ENCODE peak calls at places on chromosomes 13 and 19, in four cellular contexts. One of them, this sample, is unnamed.

GRCh38 chr13:29621841-29622240 is 26.4 kb upstream of the SLC7A1 start:
- DNase-seq in Calu3: no peak
- DNase-seq in CD4-positive, alpha-beta T cell: no peak
- DNase-seq in Peyer's patch: no peak
- DNase-seq in this sample: no peak

GRCh38 chr13:85430216-85430615 is 369.0 kb downstream of the SLITRK6 start:
- DNase-seq in Calu3: no peak
- DNase-seq in CD4-positive, alpha-beta T cell: no peak
- DNase-seq in Peyer's patch: no peak
- DNase-seq in this sample: no peak

GRCh38 chr13:99275093-99275469 is 16.9 kb upstream of the GPR18 start:
- DNase-seq in Calu3: no peak
- DNase-seq in CD4-positive, alpha-beta T cell: no peak
- DNase-seq in Peyer's patch: no peak
- DNase-seq in this sample: no peak

GRCh38 chr13:74931698-74932433 is 550.1 kb downstream of the TBC1D4 start:
- DNase-seq in Calu3: no peak
- DNase-seq in CD4-positive, alpha-beta T cell: no peak
- DNase-seq in Peyer's patch: no peak
- DNase-seq in this sample: no peak

GRCh38 chr19:10670187-10670586 is 16.0 kb downstream of the ILF3 start:
- DNase-seq in Calu3: no peak
- DNase-seq in CD4-positive, alpha-beta T cell: no peak
- DNase-seq in Peyer's patch: no peak
- DNase-seq in this sample: no peak

GRCh38 chr13:49497272-49497671 is 1.5 kb downstream of the PHF11 start:
- DNase-seq in Calu3: no peak
- DNase-seq in CD4-positive, alpha-beta T cell: no peak
- DNase-seq in Peyer's patch: no peak
- DNase-seq in this sample: peak; percentile 9

GRCh38 chr13:33799950-33800592 is 17.9 kb upstream of the RFC3 start:
- DNase-seq in Calu3: no peak
- DNase-seq in CD4-positive, alpha-beta T cell: no peak
- DNase-seq in Peyer's patch: no peak
- DNase-seq in this sample: no peak

GRCh38 chr13:42969558-42970172 is 22.4 kb downstream of the EPSTI1 start:
- DNase-seq in Calu3: peak; percentile 82
- DNase-seq in CD4-positive, alpha-beta T cell: peak; percentile 77
- DNase-seq in Peyer's patch: peak; percentile 87
- DNase-seq in this sample: peak; percentile 84

GRCh38 chr13:114017028-114017630 is 43.3 kb upstream of the C13orf46 start:
- DNase-seq in Calu3: no peak
- DNase-seq in CD4-positive, alpha-beta T cell: no peak
- DNase-seq in Peyer's patch: no peak
- DNase-seq in this sample: no peak

GRCh38 chr19:37313335-37313627 is 57.6 kb upstream of the ZNF527 start:
- DNase-seq in Calu3: no peak
- DNase-seq in CD4-positive, alpha-beta T cell: no peak
- DNase-seq in Peyer's patch: no peak
- DNase-seq in this sample: no peak

GRCh38 chr13:46846736-46847135 is 49.8 kb upstream of the ESD start:
- DNase-seq in Calu3: no peak
- DNase-seq in CD4-positive, alpha-beta T cell: no peak
- DNase-seq in Peyer's patch: no peak
- DNase-seq in this sample: no peak

GRCh38 chr13:26758496-26759155 is 2.0 kb downstream of the GPR12 start:
- DNase-seq in Calu3: no peak
- DNase-seq in CD4-positive, alpha-beta T cell: no peak
- DNase-seq in Peyer's patch: no peak
- DNase-seq in this sample: no peak

GRCh38 chr19:44662686-44663085 is 8.6 kb upstream of the CEACAM19 start:
- DNase-seq in Calu3: no peak
- DNase-seq in CD4-positive, alpha-beta T cell: no peak
- DNase-seq in Peyer's patch: no peak
- DNase-seq in this sample: no peak

GRCh38 chr19:12365094-12365371 is 450 bp downstream of the ZNF442 start:
- DNase-seq in Calu3: no peak
- DNase-seq in CD4-positive, alpha-beta T cell: no peak
- DNase-seq in Peyer's patch: no peak
- DNase-seq in this sample: no peak

GRCh38 chr13:42859760-42860159 is 78.4 kb downstream of the FAM216B start:
- DNase-seq in Calu3: no peak
- DNase-seq in CD4-positive, alpha-beta T cell: no peak
- DNase-seq in Peyer's patch: no peak
- DNase-seq in this sample: no peak

GRCh38 chr13:109899748-109900147 is 113.4 kb upstream of the IRS2 start:
- DNase-seq in Calu3: no peak
- DNase-seq in CD4-positive, alpha-beta T cell: no peak
- DNase-seq in Peyer's patch: no peak
- DNase-seq in this sample: no peak

GRCh38 chr13:107866007-107866665 is 349.2 kb downstream of the LIG4 start:
- DNase-seq in Calu3: peak; percentile 6
- DNase-seq in CD4-positive, alpha-beta T cell: no peak
- DNase-seq in Peyer's patch: no peak
- DNase-seq in this sample: no peak

GRCh38 chr13:98945863-98946605 is 31.8 kb downstream of the DOCK9 start:
- DNase-seq in Calu3: no peak
- DNase-seq in CD4-positive, alpha-beta T cell: no peak
- DNase-seq in Peyer's patch: no peak
- DNase-seq in this sample: no peak

GRCh38 chr19:19538767-19539166 is 702 bp downstream of the CILP2 start:
- DNase-seq in Calu3: no peak
- DNase-seq in CD4-positive, alpha-beta T cell: no peak
- DNase-seq in Peyer's patch: no peak
- DNase-seq in this sample: no peak

GRCh38 chr19:35959040-35959967 is 23.1 kb downstream of the LRFN3 start:
- DNase-seq in Calu3: no peak
- DNase-seq in CD4-positive, alpha-beta T cell: peak; percentile 80
- DNase-seq in Peyer's patch: no peak
- DNase-seq in this sample: peak; percentile 80

GRCh38 chr19:36973844-36974195 is 57.7 kb downstream of the ZNF568 start:
- DNase-seq in Calu3: no peak
- DNase-seq in CD4-positive, alpha-beta T cell: no peak
- DNase-seq in Peyer's patch: no peak
- DNase-seq in this sample: no peak

GRCh38 chr13:37747071-37747612 is 122.4 kb downstream of the TRPC4 start:
- DNase-seq in Calu3: peak; percentile 2
- DNase-seq in CD4-positive, alpha-beta T cell: no peak
- DNase-seq in Peyer's patch: no peak
- DNase-seq in this sample: no peak

GRCh38 chr13:48891586-48891985 is 84.1 kb upstream of the FNDC3A start:
- DNase-seq in Calu3: peak; percentile 27
- DNase-seq in CD4-positive, alpha-beta T cell: no peak
- DNase-seq in Peyer's patch: no peak
- DNase-seq in this sample: no peak

GRCh38 chr13:107157272-107157671 is 589.3 kb upstream of the ARGLU1 start:
- DNase-seq in Calu3: no peak
- DNase-seq in CD4-positive, alpha-beta T cell: no peak
- DNase-seq in Peyer's patch: no peak
- DNase-seq in this sample: no peak

GRCh38 chr13:49679244-49679643 is 12.0 kb downstream of the EBPL start:
- DNase-seq in Calu3: peak; percentile 10
- DNase-seq in CD4-positive, alpha-beta T cell: no peak
- DNase-seq in Peyer's patch: no peak
- DNase-seq in this sample: no peak

GRCh38 chr13:33125821-33126570 is 109.8 kb downstream of the KL start:
- DNase-seq in Calu3: peak; percentile 14
- DNase-seq in CD4-positive, alpha-beta T cell: no peak
- DNase-seq in Peyer's patch: peak; percentile 52
- DNase-seq in this sample: no peak

GRCh38 chr13:94708031-94708571 is 4.2 kb downstream of the SOX21 start:
- DNase-seq in Calu3: no peak
- DNase-seq in CD4-positive, alpha-beta T cell: no peak
- DNase-seq in Peyer's patch: no peak
- DNase-seq in this sample: peak; percentile 25

GRCh38 chr13:47216176-47216822 is 319.4 kb upstream of the HTR2A start:
- DNase-seq in Calu3: no peak
- DNase-seq in CD4-positive, alpha-beta T cell: no peak
- DNase-seq in Peyer's patch: no peak
- DNase-seq in this sample: no peak

GRCh38 chr13:86729206-86729605 is 930.0 kb upstream of the SLITRK6 start:
- DNase-seq in Calu3: no peak
- DNase-seq in CD4-positive, alpha-beta T cell: no peak
- DNase-seq in Peyer's patch: no peak
- DNase-seq in this sample: no peak

DNA sequence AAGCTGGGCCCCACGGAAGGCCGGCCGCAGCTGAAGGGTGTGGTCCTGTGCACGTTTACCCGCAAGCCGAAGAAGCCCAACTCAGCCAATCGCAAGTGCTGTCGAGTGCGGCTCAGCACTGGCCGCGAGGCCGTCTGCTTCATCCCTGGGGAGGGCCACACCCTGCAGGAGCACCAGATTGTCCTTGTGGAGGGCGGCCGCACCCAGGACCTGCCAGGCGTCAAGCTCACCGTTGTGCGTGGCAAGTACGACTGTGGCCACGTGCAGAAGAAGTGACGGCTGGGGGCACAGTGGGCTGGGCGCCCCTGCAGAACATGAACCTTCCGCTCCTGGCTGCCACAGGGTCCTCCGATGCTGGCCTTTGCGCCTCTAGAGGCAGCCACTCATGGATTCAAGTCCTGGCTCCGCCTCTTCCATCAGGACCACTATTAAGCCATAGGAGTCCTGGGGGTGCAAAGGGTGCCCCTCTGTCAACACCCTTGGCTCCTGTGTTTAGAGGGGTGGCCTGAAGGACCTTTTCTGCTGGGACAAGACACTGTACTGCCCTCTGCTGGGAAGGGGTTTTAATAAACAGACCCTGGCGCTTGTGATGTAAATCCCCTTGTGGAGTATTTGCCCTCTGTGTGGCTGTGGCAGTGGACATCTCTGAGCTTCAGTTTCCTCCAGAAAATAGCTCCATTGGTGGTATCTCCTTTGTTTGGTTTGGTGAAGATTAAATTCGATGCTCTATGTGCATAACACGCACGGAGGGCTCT is 1.9 kb downstream of the MRPS12 start:
- DNase-seq in Calu3: peak; percentile 46
- DNase-seq in CD4-positive, alpha-beta T cell: no peak
- DNase-seq in Peyer's patch: no peak
- DNase-seq in this sample: peak; percentile 62
- TF ChIP-seq CTCF in Calu3: no peak
- TF ChIP-seq CTCF in CD4-positive, alpha-beta T cell: peak; percentile 41
- TF ChIP-seq CTCF in Peyer's patch: peak; percentile 5
- TF ChIP-seq CTCF in this sample: peak; percentile 47

DNA sequence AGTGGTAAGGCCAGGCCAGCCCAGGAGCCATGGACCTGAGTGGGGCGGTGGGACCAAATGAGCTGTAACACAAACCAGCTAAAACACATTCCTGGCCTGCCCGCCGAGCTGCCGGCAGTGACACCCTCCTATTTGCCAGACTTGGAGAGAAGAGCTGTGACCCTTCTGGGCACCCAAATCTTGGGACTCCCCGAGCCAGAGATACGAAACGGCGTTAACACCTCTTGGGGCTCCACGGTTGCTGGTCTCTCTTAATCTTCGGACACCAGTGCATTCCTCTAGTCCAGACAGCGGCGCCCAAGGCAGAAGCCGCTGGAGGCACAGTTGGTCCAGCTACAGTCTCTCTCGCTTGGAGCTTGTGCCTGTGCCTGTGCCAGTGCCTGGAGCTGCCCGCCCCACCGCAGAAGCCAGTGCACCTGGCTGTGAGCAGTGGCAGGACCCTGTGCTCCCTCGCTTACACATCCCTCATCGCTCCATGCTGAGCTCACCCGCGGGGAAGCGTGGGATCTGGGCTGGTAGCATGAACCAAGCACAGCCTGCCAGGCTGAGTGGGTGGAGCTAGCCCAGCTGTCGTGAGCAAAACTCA is 147.2 kb upstream of the KLHL1 start:
- DNase-seq in Calu3: no peak
- DNase-seq in CD4-positive, alpha-beta T cell: no peak
- DNase-seq in Peyer's patch: no peak
- DNase-seq in this sample: no peak
- TF ChIP-seq CTCF in Calu3: no peak
- TF ChIP-seq CTCF in CD4-positive, alpha-beta T cell: no peak
- TF ChIP-seq CTCF in Peyer's patch: no peak
- TF ChIP-seq CTCF in this sample: no peak

DNA sequence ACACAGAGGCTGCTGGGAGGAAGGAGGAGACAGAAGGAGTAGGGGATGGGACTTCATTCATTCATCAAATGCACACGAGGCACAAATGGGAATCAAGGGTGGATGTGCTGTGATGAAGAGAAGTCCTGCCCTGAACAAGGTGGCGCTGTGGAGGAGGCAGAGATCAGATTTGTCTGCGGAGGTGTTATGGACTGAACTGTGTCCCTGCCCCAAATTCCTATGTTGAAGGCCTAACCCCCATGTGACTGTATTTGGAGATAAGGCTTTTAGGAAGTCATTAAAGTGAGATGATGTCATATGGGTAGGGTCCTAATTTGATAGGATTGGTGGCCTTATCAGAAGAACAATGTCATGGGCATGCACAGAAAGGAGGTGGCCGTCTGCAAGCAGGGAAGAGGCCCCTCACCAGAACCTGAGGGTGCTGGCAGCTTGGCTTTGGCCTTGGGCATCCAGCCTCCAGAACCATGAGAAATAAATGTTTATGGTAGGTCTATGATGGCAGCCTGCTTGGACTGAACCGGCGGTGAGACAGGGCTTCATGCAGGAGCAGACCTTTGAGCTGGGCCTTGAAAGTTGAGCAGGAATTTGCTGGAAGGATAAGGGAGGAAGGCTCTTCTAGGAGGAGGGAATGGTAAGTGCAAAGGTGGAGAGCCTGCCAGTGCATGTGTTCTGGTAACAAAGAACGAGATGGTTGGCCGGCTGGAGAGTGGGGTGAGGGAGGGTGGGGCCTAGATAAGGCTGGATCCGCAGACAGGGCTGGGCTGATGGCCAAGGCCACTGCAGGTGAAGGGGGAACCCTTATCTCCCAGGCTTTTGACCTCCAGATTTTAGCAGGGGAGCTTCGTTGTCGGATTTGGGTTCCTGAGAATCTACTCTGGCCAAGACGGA is 2.7 kb upstream of the CEBPA start:
- DNase-seq in Calu3: no peak
- DNase-seq in CD4-positive, alpha-beta T cell: no peak
- DNase-seq in Peyer's patch: peak; percentile 87
- DNase-seq in this sample: no peak
- TF ChIP-seq CTCF in Calu3: no peak
- TF ChIP-seq CTCF in CD4-positive, alpha-beta T cell: no peak
- TF ChIP-seq CTCF in Peyer's patch: no peak
- TF ChIP-seq CTCF in this sample: no peak

GRCh38 chr19:33409906-33410685 is 36.6 kb downstream of the CEBPG start:
- DNase-seq in Calu3: no peak
- DNase-seq in CD4-positive, alpha-beta T cell: no peak
- DNase-seq in Peyer's patch: no peak
- DNase-seq in this sample: no peak
- TF ChIP-seq CTCF in Calu3: no peak
- TF ChIP-seq CTCF in CD4-positive, alpha-beta T cell: no peak
- TF ChIP-seq CTCF in Peyer's patch: no peak
- TF ChIP-seq CTCF in this sample: no peak

GRCh38 chr13:101916108-101916757 is 463.8 kb downstream of the ITGBL1 start:
- DNase-seq in Calu3: no peak
- DNase-seq in CD4-positive, alpha-beta T cell: no peak
- DNase-seq in Peyer's patch: no peak
- DNase-seq in this sample: no peak
- TF ChIP-seq CTCF in Calu3: no peak
- TF ChIP-seq CTCF in CD4-positive, alpha-beta T cell: no peak
- TF ChIP-seq CTCF in Peyer's patch: no peak
- TF ChIP-seq CTCF in this sample: no peak

This sample was measured in B cell.